ENCODE peak calls at places on chromosomes 1 and 21, in nine cellular contexts. J is GM06990, S is GM12865, L is lower lobe of right lung, U is epithelial cell of proximal tubule, A is AG04450, I is dorsolateral prefrontal cortex, Y is psoas muscle, D is cardiac muscle cell. K is an unnamed sample.

GRCh38 chr1:219220945-219221344 is 47.3 kb downstream of the LYPLAL1 start:
- DNase-seq in J (peak; percentile 29), S (peak; percentile 86), L (no peak), U (no peak), A (no peak), I (no peak), Y (no peak), D (peak; percentile 2), K (no peak)

GRCh38 chr1:158283965-158284364 is 5.8 kb upstream of the CD1C start:
- DNase-seq in J (peak; percentile 61), S (peak; percentile 33), L (no peak), U (peak; percentile 44), A (no peak), I (no peak), Y (no peak), D (no peak), K (no peak)

GRCh38 chr1:234715252-234715945 is 105.4 kb upstream of the IRF2BP2 start:
- DNase-seq in J (no peak), S (no peak), L (no peak), U (no peak), A (no peak), I (no peak), Y (no peak), D (no peak), K (no peak)

GRCh38 chr1:55245781-55246180 is 30.6 kb upstream of the USP24 start:
- DNase-seq in J (no peak), S (no peak), L (no peak), U (no peak), A (no peak), I (no peak), Y (no peak), D (no peak), K (no peak)

GRCh38 chr21:39489380-39489924 is 37.7 kb downstream of the SH3BGR start:
- DNase-seq in J (no peak), S (no peak), L (no peak), U (no peak), A (no peak), I (no peak), Y (no peak), D (no peak), K (no peak)

GRCh38 chr21:15754640-15755039 is 24.9 kb downstream of the USP25 start:
- DNase-seq in J (no peak), S (no peak), L (no peak), U (peak; percentile 87), A (no peak), I (no peak), Y (no peak), D (no peak), K (no peak)

GRCh38 chr1:6635910-6636760 is 11.5 kb downstream of the THAP3 start:
- DNase-seq in J (no peak), S (no peak), L (no peak), U (no peak), A (no peak), I (no peak), Y (no peak), D (no peak), K (no peak)

GRCh38 chr1:59707216-59707615 is 107.5 kb upstream of the HOOK1 start:
- DNase-seq in J (no peak), S (no peak), L (no peak), U (peak; percentile 57), A (peak; percentile 89), I (no peak), Y (peak; percentile 69), D (no peak), K (no peak)

GRCh38 chr21:42542596-42542995 is 28.9 kb downstream of the SLC37A1 start:
- DNase-seq in J (no peak), S (no peak), L (no peak), U (no peak), A (no peak), I (no peak), Y (no peak), D (no peak), K (no peak)

GRCh38 chr1:94296018-94296417 is 58.6 kb upstream of the ARHGAP29 start:
- DNase-seq in J (no peak), S (no peak), L (no peak), U (no peak), A (no peak), I (no peak), Y (no peak), D (no peak), K (no peak)

GRCh38 chr1:180309338-180309737 is 79.3 kb downstream of the LHX4 start:
- DNase-seq in J (no peak), S (no peak), L (no peak), U (peak; percentile 83), A (no peak), I (no peak), Y (no peak), D (no peak), K (no peak)

GRCh38 chr1:151918819-151919218 is 9.5 kb upstream of the THEM4 start:
- DNase-seq in J (no peak), S (no peak), L (no peak), U (no peak), A (no peak), I (no peak), Y (no peak), D (no peak), K (no peak)

GRCh38 chr1:235169986-235170385 is 8.9 kb upstream of the RBM34 start:
- DNase-seq in J (no peak), S (no peak), L (no peak), U (no peak), A (no peak), I (no peak), Y (no peak), D (no peak), K (no peak)

GRCh38 chr1:115423776-115424175 is 85.7 kb upstream of the NGF start:
- DNase-seq in J (no peak), S (no peak), L (no peak), U (no peak), A (no peak), I (no peak), Y (no peak), D (no peak), K (no peak)

GRCh38 chr1:197743578-197743977 is 31.7 kb downstream of the DENND1B start:
- DNase-seq in J (no peak), S (no peak), L (no peak), U (no peak), A (no peak), I (no peak), Y (no peak), D (no peak), K (no peak)

GRCh38 chr1:27789511-27790154 is 16.6 kb downstream of the STX12 start:
- DNase-seq in J (no peak), S (no peak), L (no peak), U (no peak), A (no peak), I (no peak), Y (peak; percentile 62), D (peak; percentile 26), K (no peak)

GRCh38 chr1:166082601-166083000 is 84.2 kb downstream of the FAM78B start:
- DNase-seq in J (no peak), S (no peak), L (no peak), U (no peak), A (no peak), I (no peak), Y (no peak), D (no peak), K (no peak)

GRCh38 chr1:30328100-30328370 is 395.4 kb downstream of the MATN1 start:
- DNase-seq in J (no peak), S (no peak), L (no peak), U (no peak), A (no peak), I (no peak), Y (no peak), D (no peak), K (no peak)

DNA sequence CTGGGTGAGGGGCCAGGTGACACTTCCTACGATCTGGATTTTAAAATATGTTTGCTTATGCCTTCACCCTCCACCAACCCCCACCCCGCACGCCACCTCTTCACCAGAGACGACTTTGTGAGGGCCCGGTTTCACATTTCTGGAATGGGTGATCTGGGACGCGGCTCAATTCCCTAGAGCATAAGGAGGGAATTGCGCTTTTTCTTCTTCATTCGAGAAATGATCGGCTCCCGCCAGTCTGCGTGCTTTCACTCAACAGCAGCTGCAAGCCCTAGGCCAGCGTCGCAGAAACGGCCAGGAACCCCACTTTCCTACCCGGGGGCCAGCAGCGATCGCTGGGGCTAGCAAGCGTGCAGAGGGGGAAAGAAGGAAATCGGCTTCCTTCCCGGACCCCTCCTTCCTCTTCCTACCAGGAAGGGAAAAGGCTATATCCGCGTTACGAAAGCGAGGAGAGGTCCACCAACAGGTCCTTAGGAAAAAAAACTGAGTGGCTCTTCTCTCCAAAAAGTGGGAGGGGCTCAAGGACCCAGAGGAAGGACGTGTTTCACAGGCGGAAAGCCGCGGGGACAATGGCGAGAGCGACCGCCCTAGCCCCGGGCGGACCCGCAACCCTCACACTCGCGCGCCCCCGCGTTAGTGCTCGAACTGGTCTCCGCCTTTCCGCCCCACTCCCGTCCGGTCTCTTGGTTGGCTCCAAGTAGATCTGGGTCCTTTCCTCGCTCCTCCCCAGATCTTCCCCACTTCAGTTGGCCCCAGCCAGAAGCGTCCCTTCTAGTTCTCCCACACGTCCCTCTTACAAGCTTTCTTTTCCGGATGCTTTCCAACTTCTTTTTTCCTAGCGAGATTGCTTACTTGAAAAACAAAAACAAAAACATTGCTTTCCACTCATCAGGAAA is 1.1 kb upstream of the ADAMTS1 start:
- DNase-seq in J (no peak), S (no peak), L (peak; percentile 78), U (peak; percentile 38), A (no peak), I (peak; percentile 75), Y (peak; percentile 91), D (peak; percentile 84), K (no peak)
- TF ChIP-seq CTCF in J (no peak), S (no peak), L (no peak), U (peak; percentile 25), A (peak; percentile 37), I (no peak), Y (peak; percentile 21), D (no peak), K (no peak)

DNA sequence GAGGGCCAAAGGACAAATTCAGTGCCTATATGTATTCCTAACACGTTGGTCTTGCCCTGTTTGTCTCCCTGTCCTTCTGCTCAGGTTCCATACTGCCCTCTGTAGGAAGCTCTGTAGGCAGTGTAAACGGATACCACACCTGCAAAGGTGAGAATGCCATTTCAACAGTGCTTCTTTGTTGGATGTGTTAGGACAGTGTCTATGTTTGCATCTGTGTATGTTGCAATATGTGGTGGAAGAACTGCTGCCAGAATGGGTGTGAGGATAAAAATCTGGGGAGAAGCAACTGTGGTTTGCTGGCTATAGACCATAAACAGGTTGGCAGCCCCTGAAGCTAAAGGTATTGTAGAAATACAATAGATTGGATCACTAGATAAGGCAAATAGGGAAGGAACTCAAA is 113.1 kb upstream of the BMP8A start:
- DNase-seq in J (no peak), S (peak; percentile 12), L (no peak), U (no peak), A (no peak), I (no peak), Y (no peak), D (peak; percentile 18), K (no peak)
- TF ChIP-seq CTCF in J (peak; percentile 56), S (peak; percentile 35), L (peak; percentile 25), U (peak; percentile 69), A (peak; percentile 21), I (no peak), Y (no peak), D (peak; percentile 40), K (peak; percentile 50)

GRCh38 chr1:195939844-195940243 is 668.4 kb downstream of the KCNT2 start:
- DNase-seq in J (no peak), S (no peak), L (no peak), U (no peak), A (no peak), I (no peak), Y (no peak), D (peak; percentile 2), K (no peak)
- TF ChIP-seq CTCF in J (peak; percentile 32), S (peak; percentile 25), L (no peak), U (peak; percentile 22), A (peak; percentile 8), I (no peak), Y (no peak), D (no peak), K (no peak)

GRCh38 chr1:46961066-46961758 is 19.9 kb upstream of the CYP4A11 start:
- DNase-seq in J (no peak), S (peak; percentile 5), L (no peak), U (no peak), A (no peak), I (no peak), Y (no peak), D (no peak), K (no peak)
- TF ChIP-seq CTCF in J (no peak), S (no peak), L (no peak), U (no peak), A (no peak), I (no peak), Y (no peak), D (no peak), K (no peak)

K was measured in D721Med.